ENCODE peak calls at places on chromosome 15, in ten cellular contexts. F, E, Z, S, O, M, Y, D, C and U are unnamed samples.

GRCh38 chr15:68783226-68784054 is 37.3 kb downstream of the ANP32A start:
- DNase-seq in F (no peak), E (no peak), Z (peak), S (no peak), O (no peak), M (peak), Y (no peak), D (peak), C (no peak), U (no peak)

GRCh38 chr15:78107471-78107870 is 15.1 kb downstream of the SH2D7 start:
- DNase-seq in F (no peak), E (no peak), Z (no peak), S (peak), O (no peak), M (no peak), Y (no peak), D (no peak), C (no peak), U (no peak)

GRCh38 chr15:68887120-68887519 is 43.2 kb upstream of the SPESP1 start:
- DNase-seq in F (no peak), E (no peak), Z (no peak), S (no peak), O (no peak), M (no peak), Y (no peak), D (no peak), C (no peak), U (no peak)

GRCh38 chr15:90762109-90762508 is 45.0 kb downstream of the BLM start:
- DNase-seq in F (peak), E (peak), Z (no peak), S (no peak), O (peak), M (peak), Y (peak), D (peak), C (peak), U (peak)

GRCh38 chr15:100215843-100216169 is 126.0 kb downstream of the ADAMTS17 start:
- DNase-seq in F (no peak), E (no peak), Z (no peak), S (peak), O (no peak), M (no peak), Y (no peak), D (no peak), C (no peak), U (no peak)

GRCh38 chr15:74263473-74263872 is 27.3 kb downstream of the CCDC33 start:
- DNase-seq in F (no peak), E (no peak), Z (no peak), S (no peak), O (no peak), M (no peak), Y (no peak), D (no peak), C (no peak), U (no peak)

GRCh38 chr15:68252925-68253534 is 23.5 kb upstream of the CLN6 start:
- DNase-seq in F (peak), E (no peak), Z (peak), S (no peak), O (peak), M (peak), Y (no peak), D (peak), C (no peak), U (peak)

GRCh38 chr15:20358781-20359414 is 182.7 kb downstream of the GOLGA6L6 start:
- DNase-seq in F (no peak), E (no peak), Z (no peak), S (no peak), O (no peak), M (no peak), Y (no peak), D (no peak), C (no peak), U (no peak)

GRCh38 chr15:22888120-22888859 is 49.8 kb downstream of the NIPA2 start:
- DNase-seq in F (no peak), E (no peak), Z (no peak), S (no peak), O (peak), M (no peak), Y (no peak), D (peak), C (no peak), U (peak)

GRCh38 chr15:66617137-66618090 is 51.6 kb upstream of the LCTL start:
- DNase-seq in F (peak), E (peak), Z (peak), S (peak), O (peak), M (peak), Y (peak), D (peak), C (no peak), U (peak)

GRCh38 chr15:68504721-68505090 is 72.7 kb upstream of the ITGA11 start:
- DNase-seq in F (no peak), E (no peak), Z (no peak), S (no peak), O (no peak), M (no peak), Y (no peak), D (peak), C (peak), U (no peak)

GRCh38 chr15:86493884-86494283 is 414.2 kb downstream of the AGBL1 start:
- DNase-seq in F (no peak), E (no peak), Z (no peak), S (no peak), O (no peak), M (no peak), Y (no peak), D (no peak), C (no peak), U (no peak)
- H3K4me3 ChIP-seq in F (no peak), E (no peak), Z (no peak), S (no peak), O (no peak), M (no peak), Y (no peak), D (no peak), C (no peak), U (no peak)

GRCh38 chr15:96183927-96184266 is 146.6 kb upstream of the NR2F2 start:
- DNase-seq in F (no peak), E (no peak), Z (no peak), S (no peak), O (no peak), M (no peak), Y (no peak), D (no peak), C (no peak), U (no peak)
- H3K4me3 ChIP-seq in F (no peak), E (no peak), Z (no peak), S (no peak), O (no peak), M (no peak), Y (no peak), D (no peak), C (no peak), U (no peak)

DNA sequence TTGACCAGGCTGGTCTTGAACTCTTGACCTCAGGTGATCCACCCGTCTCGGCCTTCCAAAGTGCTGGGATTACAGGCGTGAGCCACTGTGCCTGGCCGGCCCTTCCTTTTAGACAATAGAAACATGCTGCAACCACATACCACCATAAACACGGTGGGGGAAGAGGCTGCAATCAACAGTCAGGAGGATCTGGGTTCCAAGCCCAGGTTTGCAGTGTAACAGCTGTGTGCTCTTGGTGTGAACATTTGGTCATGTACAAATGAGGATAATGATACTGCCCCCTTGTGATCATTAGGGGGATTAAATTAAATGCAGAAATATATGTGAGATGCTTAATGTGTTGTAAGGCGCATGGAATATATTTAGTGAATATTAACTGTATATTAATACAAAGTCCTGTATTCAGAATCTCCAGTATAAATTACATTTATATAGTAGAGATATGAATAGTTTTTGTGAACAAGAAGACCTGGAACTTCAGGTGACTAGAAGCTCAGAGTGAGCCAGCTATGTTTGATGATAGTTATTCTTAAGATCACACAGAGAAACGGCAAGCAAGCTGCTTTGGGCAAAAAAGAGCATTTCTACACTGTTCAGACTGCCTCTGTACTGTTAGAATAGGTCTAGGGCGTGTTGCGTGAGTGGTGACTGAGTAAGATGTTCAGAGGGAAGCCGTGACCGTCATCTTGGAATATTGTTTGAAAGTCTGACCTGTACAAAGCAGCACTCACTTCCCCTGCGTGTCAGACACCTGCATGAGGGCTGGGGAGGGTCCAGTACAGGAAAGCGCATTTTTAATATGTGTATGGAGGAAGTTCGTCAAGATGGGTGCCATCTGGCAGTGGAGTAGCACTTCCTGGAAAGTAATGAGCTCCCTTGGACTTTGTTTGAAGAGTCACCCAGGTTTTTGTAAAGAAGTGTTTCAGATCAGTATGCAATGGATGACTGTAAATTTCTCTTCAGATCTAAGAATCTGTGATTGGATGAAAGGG is 125.8 kb downstream of the PGPEP1L start:
- DNase-seq in F (no peak), E (no peak), Z (no peak), S (no peak), O (peak), M (no peak), Y (no peak), D (peak), C (no peak), U (peak)
- H3K4me3 ChIP-seq in F (no peak), E (no peak), Z (no peak), S (no peak), O (no peak), M (no peak), Y (no peak), D (no peak), C (no peak), U (no peak)

GRCh38 chr15:96328101-96328958 is 2.2 kb upstream of the NR2F2 start:
- DNase-seq in F (no peak), E (no peak), Z (no peak), S (no peak), O (peak), M (no peak), Y (no peak), D (peak), C (no peak), U (peak)
- H3K4me3 ChIP-seq in F (peak), E (peak), Z (peak), S (peak), O (peak), M (no peak), Y (peak), D (peak), C (peak), U (peak)

DNA sequence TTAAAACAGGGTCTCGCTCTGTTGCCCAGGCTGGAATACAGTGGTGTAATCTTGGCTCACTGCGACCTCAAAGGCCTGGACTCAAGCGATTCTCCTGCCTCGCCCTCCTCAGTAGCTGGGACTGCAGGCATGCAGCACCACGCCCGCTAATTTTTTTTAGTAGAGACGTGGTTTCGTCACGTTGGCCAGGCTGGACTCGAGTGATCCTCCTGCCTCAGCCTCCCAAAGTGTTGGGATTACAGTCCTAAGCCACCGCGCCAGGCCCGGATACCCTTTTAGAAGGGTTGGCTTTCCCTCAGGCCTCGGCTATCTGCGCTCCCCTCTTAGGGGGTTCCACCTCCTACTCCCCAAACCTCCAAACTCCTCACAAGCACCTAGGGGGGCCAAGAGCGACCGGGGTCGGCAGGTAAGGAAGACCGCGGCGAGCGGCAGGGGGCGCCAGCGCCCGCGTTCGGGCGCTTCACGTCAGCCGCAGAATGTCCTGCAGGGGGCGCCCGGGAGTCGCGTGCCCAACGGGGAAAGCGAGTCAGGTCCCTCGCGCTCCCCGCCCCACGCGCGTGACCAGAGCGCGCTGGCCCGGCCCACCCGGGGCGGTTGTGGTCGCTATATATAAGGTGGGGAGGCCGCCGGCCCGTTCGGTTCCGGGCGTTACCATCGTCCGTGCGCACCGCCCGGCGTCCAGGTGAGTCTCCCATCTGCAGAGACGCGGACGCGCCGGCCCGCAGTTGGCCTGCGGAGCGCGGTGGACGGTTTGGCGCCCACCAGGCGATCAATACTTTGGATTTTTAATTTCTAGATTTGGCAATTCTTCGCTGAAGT is 51.8 kb upstream of the GATM start:
- DNase-seq in F (peak), E (peak), Z (peak), S (peak), O (peak), M (peak), Y (peak), D (peak), C (peak), U (peak)
- H3K4me3 ChIP-seq in F (peak), E (peak), Z (peak), S (peak), O (peak), M (peak), Y (peak), D (peak), C (peak), U (peak)